ENCODE peak calls at places on chromosomes 4 and X, in five cellular contexts. One of them, this sample, is unnamed.

GRCh38 chr4:52037730-52038108 is 380 bp downstream of the SGCB start:
- DNase-seq in endothelial cell: peak; percentile 51
- DNase-seq in ascending aorta: no peak
- DNase-seq in astrocyte: peak; percentile 30
- DNase-seq in GM10248: no peak
- DNase-seq in this sample: no peak

GRCh38 chrX:63930140-63930539 is 145.1 kb upstream of the ARHGEF9 start:
- DNase-seq in endothelial cell: peak; percentile 7
- DNase-seq in ascending aorta: no peak
- DNase-seq in astrocyte: no peak
- DNase-seq in GM10248: no peak
- DNase-seq in this sample: no peak

GRCh38 chr4:39043697-39044363 is 11.6 kb upstream of the TMEM156 start:
- DNase-seq in endothelial cell: peak; percentile 14
- DNase-seq in ascending aorta: no peak
- DNase-seq in astrocyte: peak; percentile 24
- DNase-seq in GM10248: peak; percentile 29
- DNase-seq in this sample: no peak

GRCh38 chr4:185523862-185524261 is 11.4 kb downstream of the PDLIM3 start:
- DNase-seq in endothelial cell: no peak
- DNase-seq in ascending aorta: no peak
- DNase-seq in astrocyte: no peak
- DNase-seq in GM10248: no peak
- DNase-seq in this sample: no peak

GRCh38 chr4:42515156-42515884 is 118.0 kb downstream of the SHISA3 start:
- DNase-seq in endothelial cell: no peak
- DNase-seq in ascending aorta: no peak
- DNase-seq in astrocyte: peak; percentile 54
- DNase-seq in GM10248: no peak
- DNase-seq in this sample: no peak

GRCh38 chrX:132071260-132071659 is 48.2 kb downstream of the STK26 start:
- DNase-seq in endothelial cell: no peak
- DNase-seq in ascending aorta: no peak
- DNase-seq in astrocyte: no peak
- DNase-seq in GM10248: no peak
- DNase-seq in this sample: no peak

GRCh38 chr4:43457866-43458265 is 565.4 kb downstream of the GRXCR1 start:
- DNase-seq in endothelial cell: no peak
- DNase-seq in ascending aorta: no peak
- DNase-seq in astrocyte: peak; percentile 65
- DNase-seq in GM10248: no peak
- DNase-seq in this sample: no peak

GRCh38 chr4:109803924-109804571 is 2.2 kb upstream of the CFI start:
- DNase-seq in endothelial cell: peak; percentile 31
- DNase-seq in ascending aorta: no peak
- DNase-seq in astrocyte: peak; percentile 58
- DNase-seq in GM10248: peak; percentile 43
- DNase-seq in this sample: no peak

GRCh38 chr4:24793219-24794005 is 2.0 kb upstream of the SOD3 start:
- DNase-seq in endothelial cell: no peak
- DNase-seq in ascending aorta: no peak
- DNase-seq in astrocyte: no peak
- DNase-seq in GM10248: no peak
- DNase-seq in this sample: no peak

GRCh38 chrX:107935664-107936433 is 46.3 kb downstream of the TEX13B start:
- DNase-seq in endothelial cell: no peak
- DNase-seq in ascending aorta: no peak
- DNase-seq in astrocyte: no peak
- DNase-seq in GM10248: no peak
- DNase-seq in this sample: no peak

GRCh38 chr4:29467044-29467717 is 1253.0 kb upstream of the PCDH7 start:
- DNase-seq in endothelial cell: no peak
- DNase-seq in ascending aorta: no peak
- DNase-seq in astrocyte: no peak
- DNase-seq in GM10248: no peak
- DNase-seq in this sample: no peak

GRCh38 chr4:183396187-183396738 is 48.2 kb upstream of the CDKN2AIP start:
- DNase-seq in endothelial cell: no peak
- DNase-seq in ascending aorta: no peak
- DNase-seq in astrocyte: no peak
- DNase-seq in GM10248: no peak
- DNase-seq in this sample: no peak

GRCh38 chr4:168409089-168409801 is 71.0 kb downstream of the DDX60L start:
- DNase-seq in endothelial cell: no peak
- DNase-seq in ascending aorta: no peak
- DNase-seq in astrocyte: peak; percentile 41
- DNase-seq in GM10248: no peak
- DNase-seq in this sample: no peak

GRCh38 chr4:147755567-147756295 is 23.8 kb downstream of the ARHGAP10 start:
- DNase-seq in endothelial cell: no peak
- DNase-seq in ascending aorta: no peak
- DNase-seq in astrocyte: peak; percentile 89
- DNase-seq in GM10248: no peak
- DNase-seq in this sample: no peak

GRCh38 chr4:183164963-183165362 is 65.9 kb downstream of the WWC2 start:
- DNase-seq in endothelial cell: no peak
- DNase-seq in ascending aorta: no peak
- DNase-seq in astrocyte: no peak
- DNase-seq in GM10248: no peak
- DNase-seq in this sample: no peak

GRCh38 chr4:182578402-182578801 is 335.2 kb downstream of the TENM3 start:
- DNase-seq in endothelial cell: no peak
- DNase-seq in ascending aorta: no peak
- DNase-seq in astrocyte: peak; percentile 96
- DNase-seq in GM10248: no peak
- DNase-seq in this sample: no peak

GRCh38 chrX:10636851-10637250 is 16.5 kb upstream of the MID1 start:
- DNase-seq in endothelial cell: no peak
- DNase-seq in ascending aorta: no peak
- DNase-seq in astrocyte: no peak
- DNase-seq in GM10248: no peak
- DNase-seq in this sample: no peak

GRCh38 chrX:37745354-37745753 is 34.5 kb upstream of the CYBB start:
- DNase-seq in endothelial cell: peak; percentile 65
- DNase-seq in ascending aorta: peak; percentile 77
- DNase-seq in astrocyte: peak; percentile 32
- DNase-seq in GM10248: peak; percentile 42
- DNase-seq in this sample: peak; percentile 54

GRCh38 chr4:153792007-153792892 is 3.4 kb upstream of the SFRP2 start:
- DNase-seq in endothelial cell: peak; percentile 82
- DNase-seq in ascending aorta: no peak
- DNase-seq in astrocyte: no peak
- DNase-seq in GM10248: peak; percentile 25
- DNase-seq in this sample: peak; percentile 62

GRCh38 chr4:185106353-185106752 is 36.7 kb upstream of the SLC25A4 start:
- DNase-seq in endothelial cell: no peak
- DNase-seq in ascending aorta: no peak
- DNase-seq in astrocyte: no peak
- DNase-seq in GM10248: no peak
- DNase-seq in this sample: no peak

GRCh38 chrX:10579753-10580060 is 40.7 kb downstream of the MID1 start:
- DNase-seq in endothelial cell: no peak
- DNase-seq in ascending aorta: no peak
- DNase-seq in astrocyte: peak; percentile 68
- DNase-seq in GM10248: no peak
- DNase-seq in this sample: no peak

GRCh38 chr4:125444166-125444565 is 129.4 kb downstream of the FAT4 start:
- DNase-seq in endothelial cell: no peak
- DNase-seq in ascending aorta: no peak
- DNase-seq in astrocyte: no peak
- DNase-seq in GM10248: no peak
- DNase-seq in this sample: no peak

GRCh38 chr4:151957163-151957562 is 196.4 kb upstream of the GATB start:
- DNase-seq in endothelial cell: peak; percentile 34
- DNase-seq in ascending aorta: no peak
- DNase-seq in astrocyte: peak; percentile 10
- DNase-seq in GM10248: no peak
- DNase-seq in this sample: no peak

GRCh38 chr4:92091335-92091734 is 212.4 kb upstream of the GRID2 start:
- DNase-seq in endothelial cell: no peak
- DNase-seq in ascending aorta: no peak
- DNase-seq in astrocyte: no peak
- DNase-seq in GM10248: no peak
- DNase-seq in this sample: no peak

GRCh38 chrX:56222473-56223000 is 9.6 kb upstream of the KLF8 start:
- DNase-seq in endothelial cell: no peak
- DNase-seq in ascending aorta: no peak
- DNase-seq in astrocyte: no peak
- DNase-seq in GM10248: no peak
- DNase-seq in this sample: no peak
- TF ChIP-seq CTCF in endothelial cell: no peak
- TF ChIP-seq CTCF in ascending aorta: no peak
- TF ChIP-seq CTCF in astrocyte: no peak
- TF ChIP-seq CTCF in GM10248: no peak
- TF ChIP-seq CTCF in this sample: no peak

GRCh38 chr4:138039010-138039409 is 203.1 kb downstream of the SLC7A11 start:
- DNase-seq in endothelial cell: no peak
- DNase-seq in ascending aorta: no peak
- DNase-seq in astrocyte: peak; percentile 25
- DNase-seq in GM10248: no peak
- DNase-seq in this sample: no peak

GRCh38 chr4:138030375-138030774 is 211.8 kb downstream of the SLC7A11 start:
- DNase-seq in endothelial cell: no peak
- DNase-seq in ascending aorta: no peak
- DNase-seq in astrocyte: no peak
- DNase-seq in GM10248: no peak
- DNase-seq in this sample: no peak

GRCh38 chr4:138037716-138038115 is 204.4 kb downstream of the SLC7A11 start:
- DNase-seq in endothelial cell: no peak
- DNase-seq in ascending aorta: no peak
- DNase-seq in astrocyte: peak; percentile 36
- DNase-seq in GM10248: no peak
- DNase-seq in this sample: no peak

GRCh38 chr4:138034871-138035270 is 207.3 kb downstream of the SLC7A11 start:
- DNase-seq in endothelial cell: no peak
- DNase-seq in ascending aorta: no peak
- DNase-seq in astrocyte: peak; percentile 55
- DNase-seq in GM10248: no peak
- DNase-seq in this sample: no peak

GRCh38 chr4:138035781-138036258 is 206.3 kb downstream of the SLC7A11 start:
- DNase-seq in endothelial cell: peak; percentile 31
- DNase-seq in ascending aorta: peak; percentile 59
- DNase-seq in astrocyte: peak; percentile 47
- DNase-seq in GM10248: peak; percentile 56
- DNase-seq in this sample: no peak
- TF ChIP-seq CTCF in endothelial cell: no peak
- TF ChIP-seq CTCF in ascending aorta: peak; percentile 45
- TF ChIP-seq CTCF in astrocyte: peak; percentile 73
- TF ChIP-seq CTCF in GM10248: peak; percentile 50
- TF ChIP-seq CTCF in this sample: no peak

GRCh38 chr4:111937368-111937767 is 207.9 kb upstream of the FAM241A start:
- DNase-seq in endothelial cell: no peak
- DNase-seq in ascending aorta: no peak
- DNase-seq in astrocyte: no peak
- DNase-seq in GM10248: peak; percentile 14
- DNase-seq in this sample: no peak
- TF ChIP-seq CTCF in endothelial cell: no peak
- TF ChIP-seq CTCF in ascending aorta: no peak
- TF ChIP-seq CTCF in astrocyte: peak; percentile 39
- TF ChIP-seq CTCF in GM10248: peak; percentile 54
- TF ChIP-seq CTCF in this sample: no peak

GRCh38 chr4:139582044-139582443 is 26.0 kb upstream of the SETD7 start:
- DNase-seq in endothelial cell: no peak
- DNase-seq in ascending aorta: no peak
- DNase-seq in astrocyte: no peak
- DNase-seq in GM10248: no peak
- DNase-seq in this sample: no peak
- TF ChIP-seq CTCF in endothelial cell: no peak
- TF ChIP-seq CTCF in ascending aorta: no peak
- TF ChIP-seq CTCF in astrocyte: no peak
- TF ChIP-seq CTCF in GM10248: no peak
- TF ChIP-seq CTCF in this sample: no peak

DNA sequence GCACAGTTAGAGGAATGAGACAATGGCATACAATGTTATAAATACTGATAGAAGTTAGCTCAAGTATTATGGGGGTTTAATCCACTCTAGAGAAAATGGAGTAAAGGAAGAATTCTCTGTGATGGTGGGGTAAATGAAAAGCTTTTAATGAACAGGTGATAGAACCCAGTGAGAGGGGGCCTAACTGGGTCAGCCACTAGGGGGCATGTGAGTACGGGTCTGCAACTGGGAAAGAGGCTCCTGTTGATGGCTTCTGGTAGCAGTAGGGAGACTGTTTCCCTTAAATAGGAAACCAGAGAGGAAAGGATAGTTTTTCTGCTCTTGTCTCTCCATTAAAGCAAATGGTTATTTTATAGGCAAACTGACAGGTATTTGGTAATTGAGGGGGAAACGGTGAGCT is 132.8 kb upstream of the GPR101 start:
- DNase-seq in endothelial cell: peak; percentile 17
- DNase-seq in ascending aorta: no peak
- DNase-seq in astrocyte: no peak
- DNase-seq in GM10248: no peak
- DNase-seq in this sample: no peak
- TF ChIP-seq CTCF in endothelial cell: peak; percentile 44
- TF ChIP-seq CTCF in ascending aorta: no peak
- TF ChIP-seq CTCF in astrocyte: peak; percentile 3
- TF ChIP-seq CTCF in GM10248: peak; percentile 13
- TF ChIP-seq CTCF in this sample: no peak

DNA sequence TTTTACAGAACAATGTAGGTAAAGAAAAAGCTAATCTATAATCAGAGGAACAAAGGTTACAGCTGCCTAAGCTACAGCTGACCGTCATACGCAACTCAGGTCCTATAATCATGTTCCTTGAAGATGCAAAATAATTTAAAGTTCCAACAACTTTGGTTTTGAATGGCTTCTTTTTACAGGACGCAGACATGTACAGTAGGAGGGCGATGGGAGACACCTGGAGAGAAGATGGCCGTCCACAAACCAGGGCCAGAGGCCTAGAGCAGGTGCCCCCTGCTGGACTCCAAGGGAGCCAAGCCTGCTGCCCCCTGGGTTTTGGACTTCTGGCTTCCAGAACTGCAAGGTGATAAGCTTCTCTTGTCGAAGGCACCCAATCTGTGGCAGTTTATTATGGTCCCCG is 10.6 kb downstream of the HGFAC start:
- DNase-seq in endothelial cell: no peak
- DNase-seq in ascending aorta: no peak
- DNase-seq in astrocyte: no peak
- DNase-seq in GM10248: no peak
- DNase-seq in this sample: no peak
- TF ChIP-seq CTCF in endothelial cell: peak; percentile 28
- TF ChIP-seq CTCF in ascending aorta: no peak
- TF ChIP-seq CTCF in astrocyte: peak; percentile 28
- TF ChIP-seq CTCF in GM10248: peak; percentile 3
- TF ChIP-seq CTCF in this sample: no peak

DNA sequence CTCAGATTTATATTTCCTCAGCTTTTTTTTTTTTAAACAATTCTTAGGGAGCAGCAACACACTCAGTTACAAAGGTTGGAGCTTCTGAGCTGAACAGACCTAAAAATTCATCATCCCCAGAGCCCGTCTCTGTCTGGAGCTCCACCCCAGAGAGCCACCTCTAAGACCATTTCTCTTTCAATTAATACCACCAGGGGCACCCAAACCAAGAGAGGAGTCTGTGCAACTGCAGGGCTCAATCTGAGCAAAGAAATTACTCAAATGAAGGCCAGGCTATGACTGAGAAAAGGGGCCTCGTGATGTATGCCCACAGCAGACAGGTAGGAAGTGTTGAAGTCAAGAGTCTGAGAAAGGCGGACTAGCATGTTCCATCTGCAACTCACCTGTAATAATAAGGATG is 95.5 kb downstream of the C4orf51 start:
- DNase-seq in endothelial cell: no peak
- DNase-seq in ascending aorta: no peak
- DNase-seq in astrocyte: no peak
- DNase-seq in GM10248: no peak
- DNase-seq in this sample: no peak
- TF ChIP-seq CTCF in endothelial cell: no peak
- TF ChIP-seq CTCF in ascending aorta: no peak
- TF ChIP-seq CTCF in astrocyte: no peak
- TF ChIP-seq CTCF in GM10248: no peak
- TF ChIP-seq CTCF in this sample: no peak

This sample was measured in omental fat pad.